ENCODE peak calls at places on chromosomes 7 and 10, in five cellular contexts. Y, P, G, S and W are unnamed samples.

GRCh38 chr10:69101451-69102095 is 13.7 kb downstream of the SRGN start:
- DNase-seq in G (no peak), S (no peak), Y (no peak), P (peak), W (no peak)

GRCh38 chr10:133310399-133310755 is 1.7 kb downstream of the ZNF511 start:
- DNase-seq in P (no peak), S (no peak), Y (no peak), G (no peak), W (no peak)

GRCh38 chr10:75034131-75034512 is 77.3 kb upstream of the SAMD8 start:
- DNase-seq in P (peak), G (no peak), Y (no peak), S (no peak), W (no peak)

GRCh38 chr7:16708980-16709379 is 44.6 kb upstream of the TSPAN13 start:
- DNase-seq in S (no peak), G (no peak), P (no peak), Y (no peak), W (no peak)

GRCh38 chr7:40964610-40965009 is 738.3 kb downstream of the INHBA start:
- DNase-seq in P (no peak), G (no peak), S (no peak), Y (no peak), W (no peak)

GRCh38 chr7:139591550-139592195 is 68.2 kb downstream of the CLEC2L start:
- DNase-seq in Y (no peak), G (no peak), S (no peak), P (no peak), W (no peak)

GRCh38 chr7:30799206-30799975 is 28.2 kb downstream of the MINDY4 start:
- DNase-seq in P (no peak), S (peak), G (peak), Y (no peak), W (peak)

GRCh38 chr7:149103424-149103823 is 12.9 kb upstream of the ZNF786 start:
- DNase-seq in P (no peak), G (no peak), Y (no peak), S (no peak), W (no peak)

GRCh38 chr10:58385784-58386112 is 538 bp downstream of the TFAM start:
- DNase-seq in G (peak), S (peak), P (no peak), Y (peak), W (peak)

GRCh38 chr7:6508950-6509349 is 42.3 kb downstream of the GRID2IP start:
- DNase-seq in G (no peak), Y (no peak), S (no peak), P (no peak), W (no peak)

GRCh38 chr10:21969326-21970287 is 33.9 kb downstream of the DNAJC1 start:
- DNase-seq in P (no peak), G (no peak), S (no peak), Y (no peak), W (no peak)

GRCh38 chr7:70997275-70997674 is 134.7 kb upstream of the GALNT17 start:
- DNase-seq in Y (no peak), S (no peak), G (no peak), P (no peak), W (no peak)

GRCh38 chr7:151425670-151426075 is 14.3 kb downstream of the CRYGN start:
- DNase-seq in Y (no peak), S (no peak), P (no peak), G (no peak), W (no peak)

GRCh38 chr7:153036396-153037063 is 277.0 kb downstream of the ACTR3B start:
- DNase-seq in P (no peak), G (no peak), Y (no peak), S (no peak), W (no peak)

GRCh38 chr7:148572067-148572522 is 18.5 kb upstream of the C7orf33 start:
- DNase-seq in P (no peak), G (no peak), Y (no peak), S (no peak), W (no peak)

GRCh38 chr7:26061340-26062239 is 90.4 kb upstream of the NFE2L3 start:
- DNase-seq in Y (peak), P (peak), S (peak), G (peak), W (peak)

GRCh38 chr10:121525276-121526039 is 72.8 kb downstream of the FGFR2 start:
- DNase-seq in S (no peak), G (no peak), Y (no peak), P (no peak), W (no peak)

GRCh38 chr10:77582710-77583115 is 54.9 kb downstream of the KCNMA1 start:
- DNase-seq in G (no peak), P (peak), Y (no peak), S (peak), W (no peak)

GRCh38 chr7:138257459-138258193 is 181.4 kb downstream of the AKR1D1 start:
- DNase-seq in G (no peak), Y (no peak), S (no peak), P (no peak), W (no peak)

GRCh38 chr10:71045188-71045841 is 156.9 kb upstream of the PCBD1 start:
- DNase-seq in P (no peak), S (no peak), G (no peak), Y (no peak), W (no peak)

GRCh38 chr7:4713183-4713784 is 31.2 kb downstream of the FOXK1 start:
- DNase-seq in P (no peak), S (peak), Y (no peak), G (peak), W (peak)

GRCh38 chr10:24929056-24929544 is 23.3 kb downstream of the PRTFDC1 start:
- DNase-seq in P (no peak), Y (no peak), G (no peak), S (no peak), W (no peak)

GRCh38 chr10:5758927-5759326 is 54.3 kb downstream of the GDI2 start:
- DNase-seq in Y (no peak), G (no peak), P (no peak), S (no peak), W (no peak)

GRCh38 chr7:33870120-33870519 is 35.2 kb upstream of the BMPER start:
- DNase-seq in P (no peak), Y (no peak), G (no peak), S (no peak), W (no peak)

GRCh38 chr10:76091821-76092394 is 660.5 kb downstream of the LRMDA start:
- DNase-seq in Y (no peak), G (no peak), P (no peak), S (no peak), W (no peak)

GRCh38 chr7:96700516-96700915 is 9.1 kb downstream of the SEM1 start:
- DNase-seq in Y (no peak), S (no peak), G (no peak), P (no peak), W (no peak)

GRCh38 chr7:157521752-157522151 is 184.9 kb downstream of the DNAJB6 start:
- DNase-seq in G (no peak), Y (no peak), P (no peak), S (no peak), W (no peak)

GRCh38 chr10:91689731-91690168 is 56.9 kb upstream of the PPP1R3C start:
- DNase-seq in G (no peak), Y (no peak), S (no peak), P (no peak), W (no peak)

GRCh38 chr10:123965973-123966895 is 74.6 kb upstream of the CPXM2 start:
- DNase-seq in G (no peak), Y (no peak), S (no peak), P (no peak), W (no peak)

GRCh38 chr10:100327007-100327700 is 2.9 kb downstream of the PKD2L1 start:
- DNase-seq in Y (no peak), G (peak), P (peak), S (peak), W (peak)

GRCh38 chr10:71743866-71744265 is 24.3 kb upstream of the C10orf105 start:
- DNase-seq in P (no peak), Y (no peak), S (no peak), G (no peak), W (no peak)

GRCh38 chr10:101566333-101567164 is 21.5 kb downstream of the POLL start:
- DNase-seq in Y (no peak), S (peak), P (no peak), G (peak), W (peak)

GRCh38 chr7:159033473-159033825 is 111.2 kb downstream of the VIPR2 start:
- DNase-seq in S (no peak), P (no peak), Y (no peak), G (no peak), W (no peak)

GRCh38 chr7:98341106-98341505 is 59.6 kb downstream of the BRI3 start:
- DNase-seq in G (no peak), P (no peak), Y (no peak), S (no peak), W (no peak)

GRCh38 chr7:76247938-76248337 is 46.2 kb downstream of the SRRM3 start:
- DNase-seq in S (no peak), P (no peak), Y (no peak), G (no peak), W (no peak)

GRCh38 chr10:34013235-34013634 is 678.8 kb upstream of the NRP1 start:
- DNase-seq in S (no peak), P (no peak), Y (no peak), G (no peak), W (no peak)

GRCh38 chr7:116797611-116798010 is 64.8 kb upstream of the CAPZA2 start:
- DNase-seq in G (no peak), S (no peak), Y (no peak), P (no peak), W (no peak)